ENCODE peak calls at places on chromosomes 7 and 10, in four cellular contexts. Z, T, H and W are unnamed samples.

GRCh38 chr10:11014671-11015141 is 3.0 kb upstream of the CELF2 start:
- DNase-seq in H (no peak), Z (no peak), T (no peak), W (no peak)

GRCh38 chr10:58300676-58301075 is 31.7 kb downstream of the CISD1 start:
- DNase-seq in Z (no peak), H (no peak), T (no peak), W (no peak)

GRCh38 chr10:70835895-70836294 is 20.1 kb downstream of the SGPL1 start:
- DNase-seq in Z (no peak), T (no peak), H (no peak), W (no peak)

GRCh38 chr10:92590623-92591549 is 2.0 kb upstream of the KIF11 start:
- DNase-seq in Z (peak), T (peak), H (no peak), W (peak)

GRCh38 chr7:128236924-128237586 is 4.0 kb upstream of the LEP start:
- DNase-seq in H (no peak), Z (no peak), T (no peak), W (peak)

GRCh38 chr10:103062854-103063642 is 130.0 kb downstream of the NT5C2 start:
- DNase-seq in T (no peak), H (no peak), Z (no peak), W (no peak)

GRCh38 chr7:101939136-101939695 is 121.8 kb downstream of the CUX1 start:
- DNase-seq in T (no peak), H (no peak), Z (no peak), W (no peak)

GRCh38 chr10:29994833-29995232 is 64.6 kb downstream of the JCAD start:
- DNase-seq in T (no peak), H (no peak), Z (no peak), W (no peak)

GRCh38 chr10:74333174-74333573 is 182.2 kb downstream of the ADK start:
- DNase-seq in T (no peak), Z (no peak), H (no peak), W (no peak)

GRCh38 chr10:132899054-132899750 is 43.2 kb downstream of the CFAP46 start:
- DNase-seq in H (no peak), Z (no peak), T (no peak), W (no peak)

GRCh38 chr7:39936786-39937185 is 13.3 kb upstream of the CDK13 start:
- DNase-seq in Z (no peak), H (no peak), T (no peak), W (no peak)

GRCh38 chr10:19119191-19119590 is 70.6 kb downstream of the MALRD1 start:
- DNase-seq in Z (peak), T (peak), H (no peak), W (peak)

GRCh38 chr10:128063736-128064614 is 62.2 kb downstream of the MKI67 start:
- DNase-seq in Z (no peak), H (no peak), T (no peak), W (peak)

GRCh38 chr7:111931958-111932357 is 274.2 kb downstream of the DOCK4 start:
- DNase-seq in H (no peak), Z (no peak), T (no peak), W (no peak)

GRCh38 chr10:127420138-127420684 is 128.9 kb upstream of the NPS start:
- DNase-seq in H (no peak), Z (no peak), T (no peak), W (no peak)

GRCh38 chr10:15106352-15107013 is 9.3 kb downstream of the RPP38 start:
- DNase-seq in T (peak), Z (peak), H (peak), W (peak)

GRCh38 chr10:126013489-126014281 is 117.3 kb downstream of the FANK1 start:
- DNase-seq in T (peak), H (no peak), Z (no peak), W (peak)

GRCh38 chr7:44587843-44588711 is 6.0 kb upstream of the TMED4 start:
- DNase-seq in Z (no peak), T (no peak), H (peak), W (no peak)

GRCh38 chr7:18503068-18503859 is 7.7 kb downstream of the HDAC9 start:
- DNase-seq in H (no peak), Z (no peak), T (no peak), W (no peak)

GRCh38 chr10:132158122-132158741 is 28.5 kb upstream of the DPYSL4 start:
- DNase-seq in T (peak), H (no peak), Z (peak), W (peak)

GRCh38 chr7:83492802-83493201 is 156.1 kb downstream of the SEMA3E start:
- DNase-seq in T (no peak), Z (no peak), H (no peak), W (no peak)

GRCh38 chr10:114266521-114266920 is 27.5 kb downstream of the VWA2 start:
- DNase-seq in T (no peak), H (no peak), Z (no peak), W (no peak)

GRCh38 chr10:109934958-109935793 is 11.9 kb upstream of the XPNPEP1 start:
- DNase-seq in H (no peak), T (peak), Z (peak), W (no peak)

GRCh38 chr7:45885264-45885882 is 2.9 kb upstream of the IGFBP1 start:
- DNase-seq in T (no peak), H (no peak), Z (no peak), W (no peak)

GRCh38 chr10:4981722-4982471 is 18.7 kb downstream of the AKR1C1 start:
- DNase-seq in Z (peak), T (peak), H (peak), W (peak)

GRCh38 chr7:27409776-27410175 is 167.2 kb downstream of the EVX1 start:
- DNase-seq in T (no peak), Z (no peak), H (no peak), W (peak)

GRCh38 chr10:27525819-27526218 is 21.7 kb downstream of the RAB18 start:
- DNase-seq in H (no peak), T (no peak), Z (no peak), W (no peak)

GRCh38 chr7:149476791-149477190 is 15.9 kb upstream of the ZNF777 start:
- DNase-seq in Z (no peak), T (no peak), H (no peak), W (no peak)

GRCh38 chr7:39130304-39130703 is 152.6 kb downstream of the POU6F2 start:
- DNase-seq in T (no peak), H (no peak), Z (no peak), W (no peak)

GRCh38 chr10:52483587-52483986 is 169.5 kb downstream of the DKK1 start:
- DNase-seq in Z (no peak), H (no peak), T (no peak), W (no peak)

GRCh38 chr10:89301721-89302445 is at the start of gene IFIT2:
- DNase-seq in T (no peak), Z (no peak), H (peak), W (no peak)

GRCh38 chr7:158832994-158833393 is 3.7 kb upstream of the ESYT2 start:
- DNase-seq in Z (no peak), T (no peak), H (no peak), W (no peak)

GRCh38 chr10:26274391-26274790 is 57.8 kb downstream of the GAD2 start:
- DNase-seq in T (no peak), H (no peak), Z (no peak), W (no peak)

GRCh38 chr10:75195035-75195763 is 15.4 kb upstream of the VDAC2 start:
- DNase-seq in T (no peak), H (no peak), Z (no peak), W (no peak)

GRCh38 chr7:73994761-73995160 is 33.2 kb upstream of the ELN start:
- DNase-seq in T (no peak), H (no peak), Z (no peak), W (no peak)

GRCh38 chr7:73995330-73995729 is 32.6 kb upstream of the ELN start:
- DNase-seq in T (no peak), Z (no peak), H (peak), W (no peak)

GRCh38 chr7:73992104-73992562 is 35.8 kb upstream of the ELN start:
- DNase-seq in Z (no peak), H (peak), T (no peak), W (no peak)

GRCh38 chr7:73994023-73994422 is 34.0 kb upstream of the ELN start:
- DNase-seq in Z (no peak), T (no peak), H (no peak), W (no peak)

DNA sequence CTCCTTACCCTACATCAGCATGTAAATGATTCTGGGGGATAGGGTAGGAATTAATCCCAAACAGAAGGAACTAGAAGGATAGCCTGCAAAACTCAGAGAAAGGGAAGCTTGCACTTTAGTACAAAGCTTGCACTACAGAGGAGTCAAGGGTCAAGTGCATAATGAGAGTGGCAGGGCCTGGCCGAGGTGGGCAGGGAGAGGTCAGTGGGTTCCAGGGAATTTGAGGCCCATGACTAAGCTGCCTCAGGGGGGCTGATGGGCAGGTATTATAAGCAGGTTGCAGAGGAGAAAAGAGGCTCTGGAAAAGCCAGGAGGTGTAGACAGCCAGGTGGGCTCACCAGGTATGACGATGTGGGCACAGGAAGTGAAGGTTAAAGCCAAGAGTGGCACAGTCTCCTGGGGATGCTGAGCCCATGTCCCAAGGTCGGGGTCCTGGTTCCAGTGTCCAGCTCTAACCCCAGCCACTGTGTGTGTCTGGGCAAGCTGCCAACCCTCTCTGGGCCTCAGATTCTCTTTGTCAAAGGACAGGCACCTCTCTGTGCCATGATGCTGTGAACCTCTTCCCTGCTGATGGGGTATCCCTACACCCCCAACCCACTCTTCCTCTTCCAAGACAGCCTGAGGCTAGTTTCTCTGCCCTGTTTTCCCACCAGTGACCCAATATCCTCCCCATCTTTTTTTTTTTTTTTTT is 32.0 kb upstream of the ELN start:
- DNase-seq in H (no peak), T (no peak), Z (no peak), W (no peak)
- H2AK5ac ChIP-seq in H (no peak), T (no peak), Z (peak), W (no peak)

GRCh38 chr10:112949128-112949823 is 771 bp upstream of the TCF7L2 start:
- DNase-seq in T (no peak), H (no peak), Z (no peak), W (no peak)
- H2AK5ac ChIP-seq in T (no peak), H (peak), Z (no peak), W (no peak)

DNA sequence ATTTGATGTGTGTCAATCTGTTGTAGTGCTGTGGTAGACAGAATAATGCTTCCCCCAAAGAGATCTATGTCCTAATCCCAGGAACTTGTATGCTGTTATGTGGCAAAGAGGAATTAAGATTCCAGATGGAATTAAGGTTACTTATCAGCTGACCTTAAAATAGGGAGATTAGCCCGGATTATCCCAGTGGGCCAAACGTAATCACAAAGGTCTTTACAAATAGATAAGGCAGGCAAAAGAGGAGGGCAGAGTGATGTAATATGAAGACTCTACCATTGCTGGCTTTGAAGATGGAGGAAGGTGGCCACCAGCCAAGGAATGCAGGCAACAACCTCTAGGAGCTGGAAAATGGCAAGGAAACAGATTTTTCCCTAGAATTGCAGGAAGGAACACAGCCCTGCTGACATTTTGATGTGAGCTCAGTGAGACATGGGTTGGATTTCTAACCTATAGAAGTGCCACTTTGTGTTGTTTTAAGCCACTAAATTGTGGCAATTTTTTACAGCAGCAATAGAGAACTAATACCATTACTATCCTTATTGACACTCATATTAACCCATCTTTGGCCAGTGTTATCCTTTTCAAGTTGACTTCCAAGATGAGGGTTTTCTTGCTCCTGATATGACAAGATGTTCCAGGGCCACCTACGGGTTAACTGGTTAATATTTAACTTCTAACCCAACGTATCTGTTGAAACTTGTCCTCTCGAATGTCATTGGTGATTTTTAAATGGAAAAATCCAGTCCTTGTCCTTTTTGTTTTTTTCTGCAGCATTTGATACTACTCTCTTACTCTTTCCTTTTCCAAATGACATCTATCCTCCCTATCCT is 29.3 kb downstream of the CYCS start:
- DNase-seq in T (no peak), Z (no peak), H (no peak), W (peak)
- H2AK5ac ChIP-seq in T (no peak), Z (no peak), H (no peak), W (no peak)

DNA sequence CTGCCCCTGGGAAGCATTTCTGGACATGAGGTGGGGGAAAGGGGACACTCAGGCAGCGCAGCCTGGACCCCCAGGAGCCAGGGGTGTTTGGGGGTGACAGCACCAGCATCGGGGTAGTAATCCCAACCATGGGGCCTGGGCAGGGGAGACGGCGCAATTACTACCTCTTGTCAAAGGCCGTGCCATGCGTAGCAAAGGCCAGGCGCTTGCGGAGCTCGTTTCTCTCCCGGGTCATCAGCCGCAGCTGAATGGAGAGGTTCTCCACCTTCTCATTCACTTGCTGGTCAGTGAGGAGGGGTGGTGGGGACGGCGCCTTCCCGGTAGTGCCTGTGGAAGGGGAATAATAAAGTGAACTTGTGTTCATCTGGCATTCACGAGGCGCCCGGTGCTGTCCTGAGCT is 70.0 kb downstream of the DLG5 start:
- DNase-seq in T (no peak), H (no peak), Z (no peak), W (no peak)
- H2AK5ac ChIP-seq in T (no peak), H (peak), Z (no peak), W (no peak)

GRCh38 chr10:31190488-31190887 is 128.5 kb upstream of the ZEB1 start:
- DNase-seq in H (no peak), Z (no peak), T (no peak), W (no peak)

GRCh38 chr10:31187182-31187581 is 131.8 kb upstream of the ZEB1 start:
- DNase-seq in H (no peak), T (no peak), Z (no peak), W (no peak)

GRCh38 chr10:31186225-31187010 is 132.6 kb upstream of the ZEB1 start:
- DNase-seq in H (no peak), T (peak), Z (peak), W (peak)

GRCh38 chr10:31188792-31189406 is 130.1 kb upstream of the ZEB1 start:
- DNase-seq in H (no peak), Z (no peak), T (no peak), W (no peak)

DNA sequence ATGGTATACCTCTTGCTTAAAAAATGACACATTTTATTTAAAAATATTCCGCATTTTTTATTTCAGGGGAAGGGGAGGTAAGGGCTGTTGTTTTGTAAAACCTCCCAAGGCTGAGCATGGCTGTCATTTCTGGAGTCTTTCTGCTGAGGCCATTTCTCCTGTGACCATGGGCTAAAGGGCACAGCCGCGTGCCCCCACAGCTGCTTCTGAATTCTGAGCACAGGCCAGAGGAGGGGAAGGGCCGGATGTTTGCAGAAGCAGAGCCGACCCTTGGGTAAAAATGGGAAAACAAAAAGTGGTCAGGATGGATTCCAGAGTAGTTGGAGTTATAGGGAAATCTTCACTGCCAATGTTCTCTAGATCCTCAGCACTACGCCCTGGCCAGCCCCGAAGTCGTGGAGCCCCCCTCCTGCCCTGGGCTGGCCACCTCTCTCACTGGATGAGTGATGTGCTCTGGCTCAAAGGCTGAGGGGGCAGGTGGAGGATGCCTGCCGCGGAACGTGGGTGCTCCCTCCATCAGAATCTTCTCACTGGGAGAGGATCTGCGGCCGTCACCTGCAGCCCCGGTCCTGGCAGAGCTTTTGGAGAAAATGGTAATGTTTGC is 131.3 kb upstream of the ZEB1 start:
- DNase-seq in Z (no peak), H (no peak), T (no peak), W (no peak)
- H2AK5ac ChIP-seq in Z (peak), H (no peak), T (no peak), W (no peak)

DNA sequence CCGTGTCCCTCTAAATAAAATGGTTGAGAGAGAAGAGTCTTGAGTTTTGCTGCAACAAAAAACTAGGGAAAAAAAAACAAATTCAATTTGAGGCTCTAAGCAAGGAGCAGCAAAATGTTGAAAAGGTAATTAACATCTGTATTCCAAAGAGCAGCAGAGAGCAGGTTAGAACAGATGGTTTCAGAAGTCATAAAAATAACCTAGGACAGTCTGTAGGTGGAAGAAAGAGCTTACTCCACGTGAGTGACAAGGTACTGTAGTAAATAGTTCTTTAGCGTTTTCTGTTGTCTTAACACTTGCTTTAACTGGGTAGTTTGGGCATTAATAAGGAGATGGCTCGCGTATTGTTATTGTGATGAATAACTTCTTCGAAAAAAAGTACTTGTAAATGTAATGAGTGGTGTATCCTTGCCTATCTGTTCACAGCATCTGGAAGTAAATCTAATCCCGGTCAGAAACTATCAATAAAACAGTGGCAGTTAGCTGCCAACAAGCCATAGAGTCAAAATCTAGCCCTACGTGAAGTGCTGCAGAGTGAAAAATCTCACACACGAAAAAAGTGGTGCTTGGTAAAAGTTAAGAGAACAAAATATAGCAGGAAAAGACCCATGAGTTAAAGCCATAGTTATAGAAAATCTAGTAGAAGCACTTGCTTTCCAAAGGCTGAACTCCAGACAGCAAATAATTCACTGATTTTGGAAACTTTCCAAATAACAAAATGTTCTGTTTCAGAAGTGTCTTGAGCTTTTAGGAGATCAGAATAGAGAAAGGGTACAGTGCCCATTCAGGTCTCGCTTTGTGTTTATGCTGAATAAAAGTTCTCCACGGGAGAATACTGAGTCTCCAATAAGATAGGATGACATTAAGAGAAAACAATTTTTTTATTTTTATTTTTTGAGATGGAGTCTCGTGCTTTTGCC is 49.3 kb upstream of the PARD3 start:
- DNase-seq in H (no peak), T (no peak), Z (no peak), W (no peak)
- H2AK5ac ChIP-seq in H (no peak), T (no peak), Z (no peak), W (no peak)

GRCh38 chr10:119405505-119405807 is 137.1 kb downstream of the RGS10 start:
- DNase-seq in Z (no peak), T (no peak), H (no peak), W (no peak)
- H2AK5ac ChIP-seq in Z (no peak), T (no peak), H (no peak), W (no peak)